ENCODE peak calls at places on chromosomes 4 and X, in four cellular contexts. C is K562, E is A549, Q is GM12878. G is an unnamed sample.

GRCh38 chr4:12679217-12679616 is 804.9 kb downstream of the RAB28 start:
- DNase-seq in Q (no peak), C (no peak), E (no peak), G (no peak)

GRCh38 chrX:39773923-39774803 is 323.6 kb downstream of the BCOR start:
- DNase-seq in C (no peak), Q (no peak), E (no peak), G (peak; percentile 28)

GRCh38 chr4:53805291-53805690 is 214.0 kb upstream of the LNX1 start:
- DNase-seq in E (no peak), C (no peak), Q (no peak), G (no peak)

GRCh38 chr4:53205970-53206369 is 159.9 kb downstream of the SCFD2 start:
- DNase-seq in C (no peak), Q (no peak), E (no peak), G (peak; percentile 36)

GRCh38 chrX:26254436-26254835 is 38.5 kb downstream of the MAGEB5 start:
- DNase-seq in Q (no peak), C (no peak), E (no peak), G (no peak)

GRCh38 chrX:111008126-111008525 is 87.9 kb upstream of the PAK3 start:
- DNase-seq in C (no peak), Q (no peak), E (no peak), G (no peak)

GRCh38 chr4:3656441-3657376 is 109.5 kb upstream of the ADRA2C start:
- DNase-seq in C (no peak), Q (no peak), E (no peak), G (no peak)

GRCh38 chrX:154799554-154800348 is 5.5 kb downstream of the MPP1 start:
- DNase-seq in E (peak; percentile 73), Q (no peak), C (no peak), G (peak; percentile 35)

GRCh38 chr4:159358226-159358625 is 255.3 kb downstream of the RAPGEF2 start:
- DNase-seq in Q (no peak), E (no peak), C (no peak), G (peak; percentile 90)

GRCh38 chr4:173516621-173517612 is 13.1 kb downstream of the HAND2 start:
- DNase-seq in C (no peak), Q (no peak), E (no peak), G (no peak)

GRCh38 chr4:59869056-59869455 is 1331.1 kb upstream of the ADGRL3 start:
- DNase-seq in E (no peak), Q (no peak), C (no peak), G (no peak)

GRCh38 chr4:118921736-118922135 is 33.1 kb downstream of the SYNPO2 start:
- DNase-seq in C (no peak), Q (no peak), E (no peak), G (no peak)

GRCh38 chr4:128301979-128302378 is 14.4 kb upstream of the PGRMC2 start:
- DNase-seq in Q (no peak), C (no peak), E (no peak), G (no peak)

GRCh38 chr4:144787365-144788263 is 141.7 kb downstream of the HHIP start:
- DNase-seq in C (peak; percentile 22), E (peak; percentile 7), Q (no peak), G (peak; percentile 49)

GRCh38 chrX:54386314-54386713 is 28.5 kb upstream of the WNK3 start:
- DNase-seq in E (no peak), Q (no peak), C (no peak), G (peak; percentile 25)

GRCh38 chr4:81442479-81443085 is 29.1 kb downstream of the RASGEF1B start:
- DNase-seq in Q (no peak), C (no peak), E (no peak), G (peak; percentile 58)

GRCh38 chr4:70765368-70765767 is 43.6 kb downstream of the RUFY3 start:
- DNase-seq in E (no peak), C (no peak), Q (no peak), G (no peak)

GRCh38 chr4:111187108-111187507 is 564.2 kb upstream of the PITX2 start:
- DNase-seq in C (no peak), E (no peak), Q (no peak), G (no peak)

GRCh38 chr4:3304831-3305609 is 12.2 kb downstream of the RGS12 start:
- DNase-seq in E (no peak), C (no peak), Q (no peak), G (peak; percentile 52)

GRCh38 chr4:76504613-76505465 is 69.8 kb downstream of the SHROOM3 start:
- DNase-seq in Q (no peak), C (peak; percentile 16), E (peak; percentile 33), G (peak; percentile 63)

GRCh38 chr4:137909910-137910309 is 332.2 kb downstream of the SLC7A11 start:
- DNase-seq in C (no peak), Q (no peak), E (no peak), G (no peak)

GRCh38 chr4:182175788-182176519 is 67.2 kb upstream of the TENM3 start:
- DNase-seq in C (no peak), Q (no peak), E (peak; percentile 3), G (peak; percentile 63)

GRCh38 chr4:108427946-108428345 is 192.4 kb upstream of the RPL34 start:
- DNase-seq in E (no peak), C (no peak), Q (no peak), G (peak; percentile 53)

GRCh38 chr4:2175990-2176698 is 65.8 kb downstream of the HAUS3 start:
- DNase-seq in C (no peak), Q (no peak), E (no peak), G (no peak)

GRCh38 chr4:92735025-92735665 is 431.4 kb downstream of the GRID2 start:
- DNase-seq in Q (no peak), E (no peak), C (no peak), G (no peak)

GRCh38 chr4:109914356-109914755 is 1.7 kb downstream of the EGF start:
- DNase-seq in Q (no peak), E (no peak), C (no peak), G (no peak)

GRCh38 chr4:101067383-101067782 is 279.9 kb downstream of the PPP3CA start:
- DNase-seq in C (no peak), E (no peak), Q (no peak), G (no peak)

GRCh38 chr4:101074326-101074725 is 273.0 kb downstream of the PPP3CA start:
- DNase-seq in E (no peak), C (no peak), Q (no peak), G (no peak)

GRCh38 chr4:101075536-101075935 is 271.8 kb downstream of the PPP3CA start:
- DNase-seq in Q (no peak), C (no peak), E (no peak), G (no peak)

GRCh38 chr4:101068115-101068514 is 279.2 kb downstream of the PPP3CA start:
- DNase-seq in Q (no peak), C (no peak), E (no peak), G (no peak)

DNA sequence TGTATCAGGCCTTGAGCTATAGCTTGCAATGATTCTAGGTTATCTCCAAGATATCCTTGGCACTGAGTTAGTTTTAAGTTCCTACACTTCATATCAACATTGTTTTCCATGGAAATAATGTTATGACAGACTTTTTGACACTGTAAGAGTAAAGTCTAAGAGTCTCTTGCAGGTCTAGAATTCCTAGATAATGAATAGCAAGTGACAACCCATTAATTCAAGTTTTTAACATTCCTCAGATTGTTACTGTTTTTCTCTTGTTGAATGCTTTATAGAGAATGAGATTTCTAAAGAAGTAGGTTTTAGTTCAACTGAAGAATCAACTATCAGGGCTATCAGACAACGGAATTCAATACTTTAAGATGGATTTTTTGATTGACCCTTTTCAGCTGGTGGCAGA is 276.1 kb downstream of the PPP3CA start:
- DNase-seq in C (no peak), E (no peak), Q (no peak), G (no peak)
- TF ChIP-seq ELK1 in C (no peak), E (no peak), Q (no peak), G (no peak)

GRCh38 chrX:102863735-102864134 is 73.3 kb upstream of the RAB40AL start:
- DNase-seq in C (peak; percentile 72), E (peak; percentile 34), Q (peak; percentile 45), G (peak; percentile 74)

DNA sequence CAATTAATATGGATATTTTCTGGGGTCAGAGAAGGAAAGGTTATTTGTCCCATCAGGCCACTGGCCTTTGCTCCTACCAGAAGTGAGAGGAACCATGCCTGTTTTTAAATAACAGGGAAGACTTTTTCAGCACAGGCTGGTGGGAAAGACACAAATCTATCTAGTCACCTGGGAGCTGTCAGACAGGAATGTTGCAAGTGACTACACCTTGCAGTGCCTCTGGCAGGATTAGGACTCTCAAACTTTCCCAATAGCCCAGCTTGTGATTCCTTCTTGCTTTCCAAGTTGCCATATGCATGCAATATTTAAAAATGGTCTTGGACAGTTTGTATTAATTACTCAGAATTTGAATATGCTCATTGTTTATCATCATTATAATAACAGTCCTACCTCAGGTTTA is 69.8 kb upstream of the RAB40AL start:
- DNase-seq in E (no peak), Q (no peak), C (no peak), G (no peak)
- TF ChIP-seq CEBPB in E (no peak), Q (no peak), C (no peak), G (no peak)

GRCh38 chrX:134932528-134933217 is 58.1 kb upstream of the SMIM10 start:
- DNase-seq in Q (no peak), C (no peak), E (no peak), G (peak; percentile 74)
- TF ChIP-seq ELK1 in Q (no peak), C (no peak), E (no peak), G (no peak)

GRCh38 chr4:168549145-168549544 is 52.3 kb downstream of the PALLD start:
- DNase-seq in E (no peak), C (no peak), Q (no peak), G (no peak)

GRCh38 chr4:168550071-168550766 is 53.4 kb downstream of the PALLD start:
- DNase-seq in E (no peak), Q (no peak), C (no peak), G (peak; percentile 31)

GRCh38 chr4:168551945-168552695 is 55.3 kb downstream of the PALLD start:
- DNase-seq in C (no peak), E (no peak), Q (no peak), G (no peak)

GRCh38 chr4:168553714-168554370 is 57.0 kb downstream of the PALLD start:
- DNase-seq in C (no peak), Q (no peak), E (no peak), G (no peak)

DNA sequence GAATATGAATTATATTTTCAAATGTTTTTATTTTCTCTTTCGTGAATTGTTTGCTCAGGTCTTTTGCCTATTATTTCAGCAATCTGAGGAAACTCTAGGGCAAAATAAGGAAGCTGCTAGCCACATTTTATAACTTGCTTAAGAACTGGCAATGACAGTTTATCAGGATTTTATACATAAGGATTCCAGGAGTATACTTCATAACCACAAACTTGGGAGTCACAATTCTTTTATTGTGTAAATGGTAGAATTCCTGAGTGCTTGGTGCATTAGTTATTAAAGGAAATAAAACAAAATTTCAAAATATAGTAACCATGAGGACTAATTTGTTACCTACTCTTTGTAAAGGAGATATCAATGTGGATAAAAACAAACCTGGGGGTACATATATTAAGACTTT is 54.4 kb downstream of the PALLD start:
- DNase-seq in C (no peak), Q (no peak), E (no peak), G (peak; percentile 91)
- TF ChIP-seq CEBPB in C (no peak), Q (no peak), E (no peak), G (peak; percentile 90)

G was measured in IMR-90.